ENCODE peak calls at places on chromosomes 7 and 10, in eight cellular contexts. One of them, this sample, is unnamed.

GRCh38 chr7:39490296-39490695 is 75.9 kb upstream of the YAE1 start:
- DNase-seq in left cardiac atrium: no peak
- DNase-seq in activated B cell treated with CpG ODN at 0.5 μM for 24 hours: no peak
- DNase-seq in AML-193: no peak
- DNase-seq in NCI-H2029: no peak
- DNase-seq in testis: no peak
- DNase-seq in hypothalamus: no peak
- DNase-seq in Peyer's patch: no peak
- DNase-seq in this sample: no peak

GRCh38 chr7:30923009-30923773 is 11.5 kb downstream of the AQP1 start:
- DNase-seq in left cardiac atrium: no peak
- DNase-seq in activated B cell treated with CpG ODN at 0.5 μM for 24 hours: peak
- DNase-seq in AML-193: no peak
- DNase-seq in NCI-H2029: no peak
- DNase-seq in testis: no peak
- DNase-seq in hypothalamus: no peak
- DNase-seq in Peyer's patch: no peak
- DNase-seq in this sample: no peak

GRCh38 chr7:96996111-96996936 is 9.0 kb upstream of the DLX6 start:
- DNase-seq in left cardiac atrium: no peak
- DNase-seq in activated B cell treated with CpG ODN at 0.5 μM for 24 hours: no peak
- DNase-seq in AML-193: no peak
- DNase-seq in NCI-H2029: no peak
- DNase-seq in testis: no peak
- DNase-seq in hypothalamus: no peak
- DNase-seq in Peyer's patch: no peak
- DNase-seq in this sample: no peak

GRCh38 chr7:105689093-105689819 is 108.0 kb upstream of the EFCAB10 start:
- DNase-seq in left cardiac atrium: no peak
- DNase-seq in activated B cell treated with CpG ODN at 0.5 μM for 24 hours: no peak
- DNase-seq in AML-193: no peak
- DNase-seq in NCI-H2029: no peak
- DNase-seq in testis: no peak
- DNase-seq in hypothalamus: no peak
- DNase-seq in Peyer's patch: no peak
- DNase-seq in this sample: no peak

GRCh38 chr10:84605802-84606201 is 277.4 kb downstream of the CCSER2 start:
- DNase-seq in left cardiac atrium: no peak
- DNase-seq in activated B cell treated with CpG ODN at 0.5 μM for 24 hours: no peak
- DNase-seq in AML-193: no peak
- DNase-seq in NCI-H2029: no peak
- DNase-seq in testis: no peak
- DNase-seq in hypothalamus: no peak
- DNase-seq in Peyer's patch: no peak
- DNase-seq in this sample: no peak

GRCh38 chr10:131847241-131847783 is 53.5 kb upstream of the PPP2R2D start:
- DNase-seq in left cardiac atrium: no peak
- DNase-seq in activated B cell treated with CpG ODN at 0.5 μM for 24 hours: no peak
- DNase-seq in AML-193: no peak
- DNase-seq in NCI-H2029: no peak
- DNase-seq in testis: no peak
- DNase-seq in hypothalamus: no peak
- DNase-seq in Peyer's patch: no peak
- DNase-seq in this sample: no peak

GRCh38 chr7:151099486-151100211 is 13.4 kb downstream of the AGAP3 start:
- DNase-seq in left cardiac atrium: no peak
- DNase-seq in activated B cell treated with CpG ODN at 0.5 μM for 24 hours: no peak
- DNase-seq in AML-193: no peak
- DNase-seq in NCI-H2029: no peak
- DNase-seq in testis: no peak
- DNase-seq in hypothalamus: no peak
- DNase-seq in Peyer's patch: no peak
- DNase-seq in this sample: no peak

GRCh38 chr7:26100940-26101339 is 51.1 kb upstream of the NFE2L3 start:
- DNase-seq in left cardiac atrium: peak
- DNase-seq in activated B cell treated with CpG ODN at 0.5 μM for 24 hours: no peak
- DNase-seq in AML-193: peak
- DNase-seq in NCI-H2029: no peak
- DNase-seq in testis: peak
- DNase-seq in hypothalamus: no peak
- DNase-seq in Peyer's patch: peak
- DNase-seq in this sample: no peak

GRCh38 chr7:78959471-78959870 is 494.0 kb downstream of the MAGI2 start:
- DNase-seq in left cardiac atrium: no peak
- DNase-seq in activated B cell treated with CpG ODN at 0.5 μM for 24 hours: no peak
- DNase-seq in AML-193: no peak
- DNase-seq in NCI-H2029: no peak
- DNase-seq in testis: no peak
- DNase-seq in hypothalamus: no peak
- DNase-seq in Peyer's patch: no peak
- DNase-seq in this sample: peak

GRCh38 chr7:152142976-152143665 is 117.6 kb downstream of the GALNT11 start:
- DNase-seq in left cardiac atrium: no peak
- DNase-seq in activated B cell treated with CpG ODN at 0.5 μM for 24 hours: no peak
- DNase-seq in AML-193: no peak
- DNase-seq in NCI-H2029: no peak
- DNase-seq in testis: no peak
- DNase-seq in hypothalamus: no peak
- DNase-seq in Peyer's patch: no peak
- DNase-seq in this sample: no peak

GRCh38 chr10:100621360-100622205 is 85.8 kb downstream of the HIF1AN start:
- DNase-seq in left cardiac atrium: no peak
- DNase-seq in activated B cell treated with CpG ODN at 0.5 μM for 24 hours: no peak
- DNase-seq in AML-193: no peak
- DNase-seq in NCI-H2029: no peak
- DNase-seq in testis: no peak
- DNase-seq in hypothalamus: no peak
- DNase-seq in Peyer's patch: no peak
- DNase-seq in this sample: no peak

This sample was measured in NCI-H460.